ENCODE peak calls at places on chromosomes 11 and 22, in ten cellular contexts. One of them, this sample, is unnamed.
A peak's percentile ranks its signal among the peaks of the same experiment; 100 is the strongest.

GRCh38 chr11:126311464-126312291 is 7.8 kb downstream of the DCPS start:
- DNase-seq in H1: no peak
- DNase-seq in SK-N-SH: no peak
- DNase-seq in A549: no peak
- DNase-seq in stomach: no peak
- DNase-seq in GM12878: peak; percentile 60
- DNase-seq in HepG2: no peak
- DNase-seq in transverse colon: peak; percentile 22
- DNase-seq in K562: no peak
- DNase-seq in tibial nerve: no peak
- DNase-seq in this sample: no peak

GRCh38 chr22:19679476-19680099 is 34.7 kb upstream of the SEPTIN5 start:
- DNase-seq in H1: no peak
- DNase-seq in SK-N-SH: peak; percentile 74
- DNase-seq in A549: no peak
- DNase-seq in stomach: peak; percentile 60
- DNase-seq in GM12878: no peak
- DNase-seq in HepG2: no peak
- DNase-seq in transverse colon: peak; percentile 27
- DNase-seq in K562: peak; percentile 99
- DNase-seq in tibial nerve: peak; percentile 44
- DNase-seq in this sample: peak; percentile 93

GRCh38 chr22:48619721-48620120 is 1208.0 kb downstream of the BRD1 start:
- DNase-seq in H1: no peak
- DNase-seq in SK-N-SH: no peak
- DNase-seq in A549: no peak
- DNase-seq in stomach: no peak
- DNase-seq in GM12878: no peak
- DNase-seq in HepG2: no peak
- DNase-seq in transverse colon: no peak
- DNase-seq in K562: no peak
- DNase-seq in tibial nerve: no peak
- DNase-seq in this sample: no peak

GRCh38 chr11:76577199-76577920 is 93.2 kb downstream of the LRRC32 start:
- DNase-seq in H1: no peak
- DNase-seq in SK-N-SH: peak; percentile 88
- DNase-seq in A549: peak; percentile 58
- DNase-seq in stomach: no peak
- DNase-seq in GM12878: no peak
- DNase-seq in HepG2: no peak
- DNase-seq in transverse colon: peak; percentile 64
- DNase-seq in K562: no peak
- DNase-seq in tibial nerve: no peak
- DNase-seq in this sample: peak; percentile 72

GRCh38 chr11:77821349-77821851 is 456 bp downstream of the AAMDC start:
- DNase-seq in H1: no peak
- DNase-seq in SK-N-SH: peak; percentile 51
- DNase-seq in A549: peak; percentile 13
- DNase-seq in stomach: no peak
- DNase-seq in GM12878: no peak
- DNase-seq in HepG2: peak; percentile 20
- DNase-seq in transverse colon: peak; percentile 27
- DNase-seq in K562: peak; percentile 17
- DNase-seq in tibial nerve: peak; percentile 13
- DNase-seq in this sample: no peak

GRCh38 chr22:29044657-29045176 is 16.9 kb downstream of the C22orf31 start:
- DNase-seq in H1: no peak
- DNase-seq in SK-N-SH: no peak
- DNase-seq in A549: no peak
- DNase-seq in stomach: no peak
- DNase-seq in GM12878: no peak
- DNase-seq in HepG2: peak; percentile 51
- DNase-seq in transverse colon: no peak
- DNase-seq in K562: no peak
- DNase-seq in tibial nerve: no peak
- DNase-seq in this sample: no peak

GRCh38 chr11:73464347-73464746 is 88.1 kb downstream of the RELT start:
- DNase-seq in H1: no peak
- DNase-seq in SK-N-SH: no peak
- DNase-seq in A549: no peak
- DNase-seq in stomach: no peak
- DNase-seq in GM12878: no peak
- DNase-seq in HepG2: no peak
- DNase-seq in transverse colon: no peak
- DNase-seq in K562: no peak
- DNase-seq in tibial nerve: no peak
- DNase-seq in this sample: peak; percentile 55

GRCh38 chr11:121352301-121352891 is 59.8 kb downstream of the SC5D start:
- DNase-seq in H1: no peak
- DNase-seq in SK-N-SH: no peak
- DNase-seq in A549: no peak
- DNase-seq in stomach: no peak
- DNase-seq in GM12878: no peak
- DNase-seq in HepG2: no peak
- DNase-seq in transverse colon: no peak
- DNase-seq in K562: no peak
- DNase-seq in tibial nerve: no peak
- DNase-seq in this sample: no peak

GRCh38 chr11:78161937-78162336 is 22.5 kb upstream of the ALG8 start:
- DNase-seq in H1: no peak
- DNase-seq in SK-N-SH: peak; percentile 72
- DNase-seq in A549: no peak
- DNase-seq in stomach: no peak
- DNase-seq in GM12878: no peak
- DNase-seq in HepG2: no peak
- DNase-seq in transverse colon: peak; percentile 40
- DNase-seq in K562: no peak
- DNase-seq in tibial nerve: no peak
- DNase-seq in this sample: no peak

GRCh38 chr22:37060801-37061610 is 9.5 kb downstream of the KCTD17 start:
- DNase-seq in H1: no peak
- DNase-seq in SK-N-SH: no peak
- DNase-seq in A549: no peak
- DNase-seq in stomach: no peak
- DNase-seq in GM12878: no peak
- DNase-seq in HepG2: no peak
- DNase-seq in transverse colon: no peak
- DNase-seq in K562: no peak
- DNase-seq in tibial nerve: no peak
- DNase-seq in this sample: no peak

GRCh38 chr22:27857441-27857840 is 55.9 kb upstream of the MN1 start:
- DNase-seq in H1: no peak
- DNase-seq in SK-N-SH: no peak
- DNase-seq in A549: no peak
- DNase-seq in stomach: no peak
- DNase-seq in GM12878: no peak
- DNase-seq in HepG2: no peak
- DNase-seq in transverse colon: no peak
- DNase-seq in K562: no peak
- DNase-seq in tibial nerve: no peak
- DNase-seq in this sample: no peak

GRCh38 chr11:8707541-8708270 is 25.1 kb downstream of the RPL27A start:
- DNase-seq in H1: no peak
- DNase-seq in SK-N-SH: no peak
- DNase-seq in A549: no peak
- DNase-seq in stomach: no peak
- DNase-seq in GM12878: no peak
- DNase-seq in HepG2: no peak
- DNase-seq in transverse colon: peak; percentile 57
- DNase-seq in K562: no peak
- DNase-seq in tibial nerve: peak; percentile 61
- DNase-seq in this sample: no peak

GRCh38 chr11:132941024-132941646 is 591.2 kb downstream of the OPCML start:
- DNase-seq in H1: no peak
- DNase-seq in SK-N-SH: peak; percentile 56
- DNase-seq in A549: no peak
- DNase-seq in stomach: no peak
- DNase-seq in GM12878: no peak
- DNase-seq in HepG2: no peak
- DNase-seq in transverse colon: no peak
- DNase-seq in K562: peak; percentile 33
- DNase-seq in tibial nerve: peak; percentile 36
- DNase-seq in this sample: no peak

GRCh38 chr22:44360686-44361381 is 48.1 kb upstream of the SHISAL1 start:
- DNase-seq in H1: no peak
- DNase-seq in SK-N-SH: no peak
- DNase-seq in A549: peak; percentile 82
- DNase-seq in stomach: peak; percentile 78
- DNase-seq in GM12878: no peak
- DNase-seq in HepG2: no peak
- DNase-seq in transverse colon: peak; percentile 17
- DNase-seq in K562: no peak
- DNase-seq in tibial nerve: no peak
- DNase-seq in this sample: peak; percentile 57

GRCh38 chr22:24055283-24055682 is 44.2 kb downstream of the CABIN1 start:
- DNase-seq in H1: no peak
- DNase-seq in SK-N-SH: no peak
- DNase-seq in A549: no peak
- DNase-seq in stomach: no peak
- DNase-seq in GM12878: no peak
- DNase-seq in HepG2: no peak
- DNase-seq in transverse colon: no peak
- DNase-seq in K562: no peak
- DNase-seq in tibial nerve: no peak
- DNase-seq in this sample: no peak

GRCh38 chr11:62497132-62497915 is 49.3 kb downstream of the AHNAK start:
- DNase-seq in H1: no peak
- DNase-seq in SK-N-SH: peak; percentile 66
- DNase-seq in A549: peak; percentile 85
- DNase-seq in stomach: peak; percentile 28
- DNase-seq in GM12878: peak; percentile 13
- DNase-seq in HepG2: peak; percentile 86
- DNase-seq in transverse colon: peak; percentile 62
- DNase-seq in K562: no peak
- DNase-seq in tibial nerve: no peak
- DNase-seq in this sample: peak; percentile 28

DNA sequence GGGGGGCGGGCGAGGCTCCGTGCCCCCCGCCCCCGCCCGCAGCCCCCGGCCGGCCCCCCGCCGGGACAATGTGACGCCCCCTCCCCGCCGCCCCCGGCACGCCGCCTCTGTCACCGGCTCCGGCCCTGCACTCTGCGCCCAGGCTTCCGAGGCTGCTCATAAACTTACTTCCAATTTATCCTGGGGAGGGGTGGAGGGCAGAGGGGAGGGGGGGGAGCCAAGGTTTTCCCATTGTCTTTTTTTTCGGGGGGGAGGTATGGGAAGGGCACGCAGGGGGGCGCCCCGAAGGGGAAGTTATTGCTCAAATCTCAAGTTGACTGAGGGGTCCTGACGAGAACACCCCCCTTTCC is 918 bp downstream of the PHF21A start:
- DNase-seq in H1: no peak
- DNase-seq in SK-N-SH: no peak
- DNase-seq in A549: no peak
- DNase-seq in stomach: no peak
- DNase-seq in GM12878: no peak
- DNase-seq in HepG2: no peak
- DNase-seq in transverse colon: peak; percentile 29
- DNase-seq in K562: peak; percentile 45
- DNase-seq in tibial nerve: no peak
- DNase-seq in this sample: no peak
- TF ChIP-seq EP300 in H1: no peak
- TF ChIP-seq EP300 in SK-N-SH: no peak
- TF ChIP-seq EP300 in A549: no peak
- TF ChIP-seq EP300 in stomach: no peak
- TF ChIP-seq EP300 in GM12878: no peak
- TF ChIP-seq EP300 in HepG2: no peak
- TF ChIP-seq EP300 in transverse colon: no peak
- TF ChIP-seq EP300 in K562: no peak
- TF ChIP-seq EP300 in tibial nerve: no peak
- TF ChIP-seq EP300 in this sample: no peak

DNA sequence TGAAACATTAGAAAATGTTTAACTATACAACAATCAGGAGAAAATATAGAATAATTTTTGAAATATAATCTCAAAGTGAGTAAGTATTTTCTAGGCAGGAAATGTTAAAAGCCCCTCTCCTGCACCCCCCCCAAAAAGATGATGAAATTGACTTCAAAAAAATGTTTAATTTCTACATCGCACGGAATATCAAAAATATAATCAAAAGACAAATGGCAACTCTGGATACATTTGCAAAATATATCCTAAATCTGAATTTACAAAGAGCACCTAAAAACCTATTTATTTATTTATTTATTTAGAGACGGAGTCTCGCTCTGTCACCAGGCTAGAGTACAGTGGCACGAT is 36.9 kb downstream of the OR4D9 start:
- DNase-seq in H1: no peak
- DNase-seq in SK-N-SH: no peak
- DNase-seq in A549: no peak
- DNase-seq in stomach: no peak
- DNase-seq in GM12878: no peak
- DNase-seq in HepG2: no peak
- DNase-seq in transverse colon: no peak
- DNase-seq in K562: no peak
- DNase-seq in tibial nerve: no peak
- DNase-seq in this sample: no peak
- H3K4me3 ChIP-seq in H1: no peak overlapping the region
- H3K4me3 ChIP-seq in SK-N-SH: no peak overlapping the region
- H3K4me3 ChIP-seq in A549: no peak overlapping the region
- H3K4me3 ChIP-seq in stomach: no peak overlapping the region
- H3K4me3 ChIP-seq in GM12878: no peak overlapping the region
- H3K4me3 ChIP-seq in HepG2: no peak overlapping the region
- H3K4me3 ChIP-seq in transverse colon: no peak overlapping the region
- H3K4me3 ChIP-seq in K562: no peak overlapping the region
- H3K4me3 ChIP-seq in tibial nerve: no peak overlapping the region
- H3K4me3 ChIP-seq in this sample: no peak overlapping the region

DNA sequence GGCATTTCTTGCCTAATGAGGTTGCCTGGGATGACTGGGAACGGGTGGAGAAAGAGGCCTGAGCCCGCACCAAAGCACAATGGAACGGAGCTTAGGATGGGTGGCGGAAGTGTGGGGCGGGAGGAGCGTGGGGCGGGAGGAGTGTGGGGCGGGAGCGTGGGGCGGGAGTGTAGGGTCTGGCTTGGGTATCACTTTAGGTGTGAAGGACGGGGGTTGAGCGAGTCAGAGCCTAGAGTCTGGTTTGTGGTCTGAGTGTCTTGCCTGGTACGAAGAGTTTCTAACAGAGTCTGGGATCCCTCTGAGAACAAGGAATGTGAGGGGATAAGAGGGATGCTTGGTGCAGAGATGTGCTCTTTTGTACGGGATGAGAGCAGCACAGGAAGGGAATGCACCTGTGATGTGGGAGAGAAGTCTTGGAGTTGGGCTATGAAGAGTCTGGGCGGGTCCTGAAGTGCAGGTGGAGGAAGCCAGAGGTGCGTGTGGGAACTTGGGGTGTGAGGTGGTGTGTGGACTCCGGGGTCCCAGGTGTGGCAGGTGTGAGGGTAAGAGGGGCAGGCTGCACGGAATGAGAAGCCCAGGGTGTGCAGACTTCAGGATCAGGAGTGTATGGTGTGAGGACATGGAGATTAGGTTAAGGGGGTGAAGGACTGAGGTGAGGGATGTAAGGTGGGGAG is 1.2 kb downstream of the SYCE3 start:
- DNase-seq in H1: no peak
- DNase-seq in SK-N-SH: no peak
- DNase-seq in A549: no peak
- DNase-seq in stomach: no peak
- DNase-seq in GM12878: no peak
- DNase-seq in HepG2: no peak
- DNase-seq in transverse colon: no peak
- DNase-seq in K562: no peak
- DNase-seq in tibial nerve: no peak
- DNase-seq in this sample: no peak
- TF ChIP-seq EP300 in H1: no peak
- TF ChIP-seq EP300 in SK-N-SH: no peak
- TF ChIP-seq EP300 in A549: no peak
- TF ChIP-seq EP300 in stomach: no peak
- TF ChIP-seq EP300 in GM12878: no peak
- TF ChIP-seq EP300 in HepG2: no peak
- TF ChIP-seq EP300 in transverse colon: no peak
- TF ChIP-seq EP300 in K562: no peak
- TF ChIP-seq EP300 in tibial nerve: no peak
- TF ChIP-seq EP300 in this sample: no peak

GRCh38 chr11:70078796-70079616 is 889 bp downstream of the ANO1 start:
- DNase-seq in H1: no peak
- DNase-seq in SK-N-SH: peak; percentile 59
- DNase-seq in A549: no peak
- DNase-seq in stomach: no peak
- DNase-seq in GM12878: no peak
- DNase-seq in HepG2: no peak
- DNase-seq in transverse colon: no peak
- DNase-seq in K562: no peak
- DNase-seq in tibial nerve: no peak
- DNase-seq in this sample: no peak
- H3K4me3 ChIP-seq in H1: peak overlapping the region; percentile 17
- H3K4me3 ChIP-seq in SK-N-SH: no peak overlapping the region
- H3K4me3 ChIP-seq in A549: peak overlapping the region; percentile 38
- H3K4me3 ChIP-seq in stomach: peak overlapping the region; percentile 34
- H3K4me3 ChIP-seq in GM12878: no peak overlapping the region
- H3K4me3 ChIP-seq in HepG2: no peak overlapping the region
- H3K4me3 ChIP-seq in transverse colon: peak overlapping the region; percentile 32
- H3K4me3 ChIP-seq in K562: no peak overlapping the region
- H3K4me3 ChIP-seq in tibial nerve: peak overlapping the region; percentile 42
- H3K4me3 ChIP-seq in this sample: peak overlapping the region; percentile 22

This sample was measured in upper lobe of left lung.